ENCODE peak calls at places on chromosomes 7 and 10, in five cellular contexts. T is H1, P is neuronal stem cell, S is H9, X is mesenchymal stem cell. G is an unnamed sample.

GRCh38 chr7:76509931-76510877 is at the start of gene UPK3B:
- DNase-seq in T (peak; percentile 61), P (no peak), S (peak; percentile 73), X (no peak), G (no peak)

GRCh38 chr7:140214075-140214684 is 37.4 kb upstream of the KDM7A start:
- DNase-seq in T (no peak), P (no peak), S (no peak), X (no peak), G (peak; percentile 7)

GRCh38 chr10:97531401-97531985 is 32.8 kb downstream of the UBTD1 start:
- DNase-seq in T (no peak), P (no peak), S (peak; percentile 46), X (peak; percentile 73), G (peak; percentile 60)

GRCh38 chr10:114526497-114527238 is 122.4 kb upstream of the AFAP1L2 start:
- DNase-seq in T (peak; percentile 83), P (peak; percentile 77), S (peak; percentile 93), X (peak; percentile 82), G (peak; percentile 65)

GRCh38 chr7:99422091-99422624 is 13.4 kb downstream of the BUD31 start:
- DNase-seq in T (no peak), P (no peak), S (no peak), X (no peak), G (no peak)

GRCh38 chr10:76119515-76119914 is 688.1 kb downstream of the LRMDA start:
- DNase-seq in T (no peak), P (no peak), S (no peak), X (no peak), G (peak; percentile 34)

GRCh38 chr10:93403152-93403551 is 79.0 kb downstream of the MYOF start:
- DNase-seq in T (no peak), P (no peak), S (no peak), X (no peak), G (no peak)

GRCh38 chr7:140230517-140230861 is 53.7 kb upstream of the KDM7A start:
- DNase-seq in T (no peak), P (peak; percentile 4), S (no peak), X (no peak), G (no peak)

GRCh38 chr10:26983156-26983555 is 117.1 kb downstream of the ANKRD26 start:
- DNase-seq in T (no peak), P (no peak), S (no peak), X (no peak), G (no peak)

GRCh38 chr7:111089822-111090426 is 1.0 kb upstream of the LRRN3 start:
- DNase-seq in T (no peak), P (no peak), S (no peak), X (peak; percentile 51), G (peak; percentile 64)

GRCh38 chr7:108455833-108456677 is at the start of gene NRCAM:
- DNase-seq in T (peak; percentile 80), P (peak; percentile 85), S (peak; percentile 94), X (peak; percentile 39), G (no peak)

GRCh38 chr7:100127866-100128601 is 1.3 kb downstream of the MBLAC1 start:
- DNase-seq in T (no peak), P (no peak), S (peak; percentile 51), X (peak; percentile 60), G (no peak)

GRCh38 chr7:90511776-90512175 is 42.3 kb downstream of the PTTG1IP2 start:
- DNase-seq in T (no peak), P (no peak), S (no peak), X (no peak), G (no peak)

GRCh38 chr10:5960070-5960972 is 17.0 kb downstream of the IL15RA start:
- DNase-seq in T (no peak), P (no peak), S (peak; percentile 21), X (peak; percentile 14), G (peak; percentile 73)

GRCh38 chr7:92685146-92686042 is 95.2 kb upstream of the FAM133B start:
- DNase-seq in T (no peak), P (no peak), S (no peak), X (no peak), G (no peak)

GRCh38 chr10:78515037-78515872 is 481.6 kb downstream of the RPS24 start:
- DNase-seq in T (no peak), P (no peak), S (peak; percentile 4), X (no peak), G (no peak)

GRCh38 chr10:132337019-132337418 is 5.0 kb downstream of the LRRC27 start:
- DNase-seq in T (no peak), P (no peak), S (no peak), X (peak; percentile 57), G (no peak)

GRCh38 chr10:129471447-129471846 is 4.4 kb downstream of the MGMT start:
- DNase-seq in T (no peak), P (no peak), S (no peak), X (no peak), G (no peak)

GRCh38 chr10:34046651-34047050 is 712.2 kb upstream of the NRP1 start:
- DNase-seq in T (no peak), P (no peak), S (no peak), X (no peak), G (peak; percentile 15)

GRCh38 chr7:80851896-80852476 is 66.9 kb downstream of the SEMA3C start:
- DNase-seq in T (no peak), P (no peak), S (no peak), X (peak; percentile 78), G (peak; percentile 83)

GRCh38 chr7:127437772-127438330 is 45.3 kb upstream of the ZNF800 start:
- DNase-seq in T (no peak), P (no peak), S (no peak), X (peak; percentile 6), G (peak; percentile 78)

GRCh38 chr10:4034907-4035581 is 250.0 kb upstream of the KLF6 start:
- DNase-seq in T (no peak), P (no peak), S (no peak), X (peak; percentile 58), G (peak; percentile 41)

GRCh38 chr10:114654829-114655575 is 3.1 kb downstream of the ABLIM1 start:
- DNase-seq in T (no peak), P (no peak), S (no peak), X (no peak), G (no peak)

GRCh38 chr10:22427890-22428571 is 82.7 kb downstream of the SPAG6 start:
- DNase-seq in T (no peak), P (no peak), S (no peak), X (peak; percentile 73), G (peak; percentile 90)

GRCh38 chr10:44685177-44685576 is 226.0 kb upstream of the TMEM72 start:
- DNase-seq in T (no peak), P (no peak), S (no peak), X (no peak), G (no peak)

GRCh38 chr10:72083234-72084093 is 4.9 kb downstream of the SPOCK2 start:
- DNase-seq in T (no peak), P (no peak), S (peak; percentile 19), X (no peak), G (no peak)

GRCh38 chr7:55078465-55079372 is 59.9 kb downstream of the EGFR start:
- DNase-seq in T (no peak), P (no peak), S (peak; percentile 72), X (no peak), G (no peak)

GRCh38 chr7:74627699-74628411 is 29.7 kb upstream of the GTF2I start:
- DNase-seq in T (no peak), P (peak; percentile 54), S (peak; percentile 47), X (no peak), G (peak; percentile 27)

GRCh38 chr10:48363617-48364355 is 57.3 kb downstream of the MAPK8 start:
- DNase-seq in T (no peak), P (peak; percentile 14), S (no peak), X (peak; percentile 77), G (peak; percentile 80)

GRCh38 chr10:62814901-62815372 is 1.2 kb downstream of the EGR2 start:
- DNase-seq in T (no peak), P (peak; percentile 18), S (no peak), X (peak; percentile 12), G (no peak)

GRCh38 chr7:111568870-111569462 is 6.7 kb upstream of the IMMP2L start:
- DNase-seq in T (no peak), P (no peak), S (no peak), X (no peak), G (no peak)

GRCh38 chr7:37067961-37068536 is 343.8 kb upstream of the AOAH start:
- DNase-seq in T (no peak), P (no peak), S (no peak), X (no peak), G (peak; percentile 7)

GRCh38 chr10:27240891-27241639 is 468 bp upstream of the ACBD5 start:
- DNase-seq in T (no peak), P (peak; percentile 47), S (peak; percentile 55), X (peak; percentile 44), G (no peak)

GRCh38 chr10:85548038-85548437 is 818.6 kb downstream of the GRID1 start:
- DNase-seq in T (no peak), P (peak; percentile 35), S (no peak), X (peak; percentile 76), G (no peak)

GRCh38 chr7:108234281-108234680 is 104.1 kb upstream of the LAMB4 start:
- DNase-seq in T (no peak), P (no peak), S (no peak), X (no peak), G (peak; percentile 40)

GRCh38 chr7:13834328-13834761 is 155.1 kb downstream of the ETV1 start:
- DNase-seq in T (no peak), P (no peak), S (no peak), X (no peak), G (no peak)
- H2AFZ ChIP-seq in T (peak overlapping the region; percentile 10), P (peak overlapping the region; percentile 59), S (no peak overlapping the region), X (no peak overlapping the region), G (no peak overlapping the region)

GRCh38 chr7:46034056-46034768 is 113.1 kb upstream of the IGFBP3 start:
- DNase-seq in T (no peak), P (no peak), S (no peak), X (no peak), G (peak; percentile 79)
- H3K79me1 ChIP-seq in T (no peaks in the 10 kb centered on the region), P (no peaks in the 10 kb centered on the region), S (no peaks in the 10 kb centered on the region), X (no peaks in the 10 kb centered on the region), G (no peaks in the 10 kb centered on the region)

DNA sequence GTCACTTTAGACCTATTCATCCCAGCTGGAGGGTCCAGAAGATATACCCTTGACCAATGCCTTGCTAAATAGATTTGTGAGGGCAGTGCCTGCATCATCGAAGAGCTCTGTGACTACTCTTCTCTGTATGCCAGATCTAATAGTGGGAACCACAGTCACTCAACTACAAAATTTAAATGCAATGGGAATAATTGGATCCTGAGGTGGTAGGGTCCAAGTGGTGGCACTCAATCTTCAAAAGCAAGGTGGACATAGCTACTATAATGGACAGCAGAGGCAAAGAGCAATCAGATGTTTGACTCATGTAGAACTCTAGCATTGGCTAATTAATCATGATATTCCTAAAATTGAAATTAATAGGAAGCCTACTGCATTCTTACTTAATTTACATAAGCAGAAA is 554.3 kb upstream of the GRM3 start:
- DNase-seq in T (no peak), P (no peak), S (no peak), X (no peak), G (no peak)
- H2AFZ ChIP-seq in T (no peak overlapping the region), P (no peak overlapping the region), S (no peak overlapping the region), X (no peak overlapping the region), G (no peak overlapping the region)

GRCh38 chr10:68099736-68100135 is 9.6 kb upstream of the MYPN start:
- DNase-seq in T (no peak), P (no peak), S (no peak), X (peak; percentile 65), G (peak; percentile 89)

GRCh38 chr10:68103237-68103866 is 5.9 kb upstream of the MYPN start:
- DNase-seq in T (no peak), P (no peak), S (no peak), X (no peak), G (no peak)

GRCh38 chr10:68103867-68104255 is 5.4 kb upstream of the MYPN start:
- DNase-seq in T (no peak), P (no peak), S (no peak), X (no peak), G (no peak)

GRCh38 chr10:68096913-68097509 is 12.3 kb upstream of the MYPN start:
- DNase-seq in T (peak; percentile 50), P (no peak), S (peak; percentile 39), X (peak; percentile 81), G (peak; percentile 95)

GRCh38 chr10:68101066-68101465 is 8.2 kb upstream of the MYPN start:
- DNase-seq in T (no peak), P (no peak), S (no peak), X (no peak), G (no peak)
- H3K79me1 ChIP-seq in T (no peaks in the 10 kb centered on the region), P (no peaks in the 10 kb centered on the region), S (no peaks in the 10 kb centered on the region), X (no peaks in the 10 kb centered on the region), G (no peaks in the 10 kb centered on the region)